ENCODE peak calls at places on chromosomes 7 and 10, in ten cellular contexts. R is left ventricle myocardium inferior, Q is DMS153, C is RPMI7951, B is non-pigmented ciliary epithelial cell, V is GM10248, Z is T-helper 2 cell, D is fibroblast of mammary gland, X is RCC 7860, K is germinal center. E is an unnamed sample.

GRCh38 chr10:109902992-109903947 is 20.0 kb downstream of the XPNPEP1 start:
- DNase-seq in B (no peak), R (no peak), Z (peak; percentile 78), K (no peak), X (no peak), Q (no peak), V (no peak), D (peak; percentile 60), C (peak; percentile 28), E (peak; percentile 20)

GRCh38 chr10:68566955-68567354 is 6.8 kb downstream of the TET1 start:
- DNase-seq in K (no peak), Z (no peak), B (no peak), Q (no peak), D (peak; percentile 17), C (no peak), X (no peak), V (no peak), R (no peak), E (no peak)

GRCh38 chr7:131581241-131582157 is 25.1 kb upstream of the PODXL start:
- DNase-seq in K (no peak), C (peak; percentile 74), B (no peak), X (no peak), Q (peak; percentile 4), R (peak; percentile 89), V (no peak), D (no peak), Z (no peak), E (peak; percentile 86)

GRCh38 chr7:43905954-43906326 is 456 bp downstream of the URGCP start:
- DNase-seq in V (peak; percentile 59), X (no peak), Q (no peak), B (no peak), Z (peak; percentile 32), C (peak; percentile 50), D (peak; percentile 33), R (peak; percentile 29), K (peak; percentile 59), E (no peak)

GRCh38 chr7:518630-519428 is 817 bp downstream of the PDGFA start:
- DNase-seq in R (peak; percentile 88), X (peak; percentile 67), V (no peak), C (peak; percentile 87), D (peak; percentile 55), K (peak; percentile 30), Q (peak; percentile 39), Z (peak; percentile 34), B (no peak), E (peak; percentile 80)

GRCh38 chr10:11243425-11244222 is 226.0 kb downstream of the CELF2 start:
- DNase-seq in Q (no peak), X (no peak), B (no peak), V (no peak), C (peak; percentile 3), K (no peak), Z (no peak), R (no peak), D (no peak), E (no peak)

GRCh38 chr10:78894841-78895195 is 173.9 kb upstream of the ZMIZ1 start:
- DNase-seq in X (no peak), C (no peak), R (no peak), B (no peak), Q (peak; percentile 13), D (no peak), K (no peak), V (no peak), Z (no peak), E (no peak)

GRCh38 chr7:18087687-18088078 is 60.0 kb upstream of the PRPS1L1 start:
- DNase-seq in Q (peak; percentile 44), K (no peak), B (no peak), V (no peak), R (no peak), C (no peak), X (no peak), D (no peak), Z (no peak), E (no peak)

GRCh38 chr10:86209726-86210125 is 156.9 kb downstream of the GRID1 start:
- DNase-seq in Q (no peak), V (no peak), B (no peak), D (no peak), K (no peak), X (no peak), R (no peak), C (no peak), Z (no peak), E (no peak)

GRCh38 chr10:73785721-73786511 is 510 bp downstream of the ZSWIM8 start:
- DNase-seq in D (peak; percentile 43), R (no peak), X (peak; percentile 13), C (peak; percentile 55), K (peak; percentile 43), B (no peak), V (peak; percentile 50), Q (no peak), Z (peak; percentile 66), E (no peak)

GRCh38 chr10:46235705-46236536 is 50.9 kb upstream of the ANTXRL start:
- DNase-seq in V (no peak), K (no peak), X (no peak), D (no peak), C (no peak), Q (no peak), R (no peak), Z (no peak), B (no peak), E (no peak)

GRCh38 chr10:34581871-34582532 is 233.1 kb downstream of the PARD3 start:
- DNase-seq in D (peak; percentile 58), R (no peak), B (peak; percentile 37), C (peak; percentile 55), K (no peak), X (peak; percentile 22), Z (no peak), V (no peak), Q (no peak), E (no peak)

GRCh38 chr7:29319719-29320521 is 125.3 kb downstream of the CHN2 start:
- DNase-seq in X (no peak), Z (no peak), R (no peak), Q (no peak), B (no peak), V (no peak), C (peak; percentile 42), K (peak; percentile 70), D (no peak), E (no peak)

GRCh38 chr7:29976265-29976664 is 13.3 kb downstream of the SCRN1 start:
- DNase-seq in C (no peak), B (no peak), V (no peak), D (peak; percentile 34), Q (no peak), R (no peak), X (no peak), Z (no peak), K (no peak), E (no peak)

GRCh38 chr10:78267070-78267469 is 233.4 kb downstream of the RPS24 start:
- DNase-seq in Q (no peak), X (no peak), R (no peak), V (no peak), C (peak; percentile 50), K (no peak), D (no peak), B (no peak), Z (no peak), E (no peak)

GRCh38 chr7:81111358-81111757 is 192.5 kb upstream of the SEMA3C start:
- DNase-seq in C (peak; percentile 95), Z (no peak), B (peak; percentile 97), K (no peak), D (peak; percentile 93), R (no peak), X (peak; percentile 84), V (no peak), Q (no peak), E (no peak)

GRCh38 chr7:86958380-86958779 is 101.1 kb downstream of the ELAPOR2 start:
- DNase-seq in K (no peak), D (no peak), Z (no peak), V (no peak), C (no peak), X (no peak), Q (no peak), B (no peak), R (no peak), E (no peak)

GRCh38 chr10:84138478-84139125 is 707 bp upstream of the GHITM start:
- DNase-seq in D (peak; percentile 33), R (peak; percentile 19), Q (peak; percentile 43), Z (peak; percentile 86), C (peak; percentile 11), V (peak; percentile 14), B (no peak), X (no peak), K (peak; percentile 8), E (no peak)

GRCh38 chr7:1156782-1157535 is 3.0 kb downstream of the ZFAND2A start:
- DNase-seq in Q (no peak), R (no peak), V (no peak), X (peak; percentile 35), B (no peak), Z (no peak), C (peak; percentile 68), D (peak; percentile 64), K (no peak), E (no peak)

GRCh38 chr7:148044173-148044572 is 546.4 kb upstream of the C7orf33 start:
- DNase-seq in Z (no peak), B (no peak), D (no peak), C (no peak), R (no peak), V (no peak), Q (peak; percentile 98), X (no peak), K (no peak), E (no peak)

GRCh38 chr7:20346577-20346976 is 15.9 kb downstream of the ITGB8 start:
- DNase-seq in R (no peak), B (no peak), C (no peak), K (no peak), Z (no peak), Q (no peak), V (no peak), X (no peak), D (no peak), E (no peak)

GRCh38 chr7:94823952-94824351 is 83.4 kb upstream of the PPP1R9A start:
- DNase-seq in Q (no peak), C (peak; percentile 83), R (no peak), K (no peak), V (no peak), D (peak; percentile 47), X (peak; percentile 88), Z (no peak), B (peak; percentile 19), E (no peak)

GRCh38 chr7:14762552-14762951 is 140.0 kb downstream of the DGKB start:
- DNase-seq in Z (no peak), X (no peak), C (no peak), Q (no peak), K (no peak), R (no peak), V (no peak), D (no peak), B (no peak), E (no peak)

GRCh38 chr10:28532223-28532508 is 752 bp upstream of the WAC start:
- DNase-seq in Q (no peak), K (no peak), X (peak; percentile 16), Z (peak; percentile 81), D (peak; percentile 40), B (no peak), C (no peak), V (peak; percentile 66), R (no peak), E (peak; percentile 6)

GRCh38 chr10:52359466-52359865 is 45.4 kb downstream of the DKK1 start:
- DNase-seq in C (no peak), K (no peak), Q (no peak), B (no peak), R (no peak), V (no peak), Z (no peak), D (no peak), X (no peak), E (no peak)

GRCh38 chr7:152871005-152871677 is 111.6 kb downstream of the ACTR3B start:
- DNase-seq in V (no peak), C (no peak), K (no peak), Q (no peak), B (no peak), X (no peak), D (no peak), R (no peak), Z (no peak), E (no peak)

GRCh38 chr10:69863580-69863979 is 61.9 kb downstream of the COL13A1 start:
- DNase-seq in R (no peak), V (no peak), C (peak; percentile 62), D (peak; percentile 54), Q (no peak), K (no peak), Z (no peak), X (no peak), B (no peak), E (no peak)

GRCh38 chr7:57215423-57215822 is 83.2 kb upstream of the ZNF479 start:
- DNase-seq in X (no peak), Q (no peak), K (no peak), Z (no peak), C (no peak), R (no peak), D (no peak), B (no peak), V (no peak), E (no peak)

E was measured in gastrocnemius medialis.